ENCODE peak calls at places on chromosomes 6 and 20, in ten cellular contexts. F is keratinocyte, M is foreskin fibroblast, T is OCI-LY7, J is gastrocnemius medialis, W is breast epithelium, P is MM.1S, I is neural progenitor cell, Z is fibroblast of pulmonary artery, V is brain microvascular endothelial cell. G is an unnamed sample.

GRCh38 chr6:108942556-108943492 is 94.6 kb downstream of the ARMC2 start:
- DNase-seq in W (no peak), V (no peak), F (no peak), J (no peak), P (peak), Z (no peak), M (no peak), I (no peak), T (peak), G (no peak)

GRCh38 chr6:5997420-5998093 is 9.2 kb downstream of the NRN1 start:
- DNase-seq in Z (no peak), J (no peak), M (no peak), I (peak), V (no peak), W (no peak), P (peak), F (no peak), T (peak), G (no peak)

GRCh38 chr6:35897036-35897435 is 23.9 kb downstream of the SRPK1 start:
- DNase-seq in Z (no peak), W (no peak), I (no peak), V (no peak), T (no peak), F (no peak), J (no peak), P (no peak), M (no peak), G (no peak)

GRCh38 chr6:108260126-108260808 is 573 bp downstream of the SNX3 start:
- DNase-seq in F (no peak), Z (peak), I (peak), J (peak), V (peak), W (peak), P (peak), T (peak), M (peak), G (peak)

GRCh38 chr6:88982720-88983119 is 19.3 kb upstream of the RNGTT start:
- DNase-seq in Z (peak), P (peak), M (peak), J (peak), I (peak), W (peak), T (peak), F (peak), V (peak), G (no peak)

GRCh38 chr20:46601603-46602122 is 49.6 kb downstream of the SLC13A3 start:
- DNase-seq in J (no peak), M (no peak), F (no peak), V (no peak), T (no peak), W (no peak), I (no peak), P (no peak), Z (no peak), G (no peak)

GRCh38 chr6:79544299-79544927 is 7.2 kb upstream of the LCA5 start:
- DNase-seq in I (no peak), Z (peak), V (peak), F (no peak), J (no peak), M (peak), T (no peak), W (no peak), P (peak), G (no peak)

GRCh38 chr20:21936720-21937380 is 231.4 kb downstream of the PAX1 start:
- DNase-seq in P (no peak), M (no peak), V (no peak), J (no peak), W (no peak), I (peak), F (no peak), Z (no peak), T (no peak), G (no peak)

GRCh38 chr20:17663040-17663399 is 19.0 kb downstream of the RRBP1 start:
- DNase-seq in T (no peak), P (no peak), V (no peak), M (no peak), Z (no peak), F (no peak), J (no peak), W (no peak), I (no peak), G (no peak)

GRCh38 chr6:167990016-167990945 is 7.2 kb upstream of the KIF25 start:
- DNase-seq in W (no peak), Z (no peak), J (no peak), T (no peak), V (no peak), M (no peak), I (peak), P (no peak), F (no peak), G (peak)

GRCh38 chr20:40442181-40442963 is 246.7 kb downstream of the MAFB start:
- DNase-seq in Z (peak), I (peak), W (no peak), F (no peak), J (no peak), M (no peak), V (peak), P (no peak), T (no peak), G (no peak)

GRCh38 chr6:17278289-17279061 is 2.7 kb upstream of the RBM24 start:
- DNase-seq in W (no peak), M (peak), V (peak), F (no peak), T (no peak), Z (peak), J (no peak), P (no peak), I (no peak), G (no peak)

GRCh38 chr20:49786671-49787370 is 25.8 kb upstream of the SLC9A8 start:
- DNase-seq in I (no peak), V (peak), W (no peak), J (no peak), F (no peak), Z (peak), P (peak), T (peak), M (peak), G (no peak)

GRCh38 chr20:17636523-17637412 is 45.3 kb downstream of the RRBP1 start:
- DNase-seq in M (peak), J (no peak), I (peak), P (no peak), F (no peak), V (no peak), W (no peak), T (no peak), Z (no peak), G (no peak)

GRCh38 chr6:21791596-21791995 is 198.0 kb downstream of the SOX4 start:
- DNase-seq in Z (peak), P (no peak), I (no peak), T (no peak), V (peak), M (no peak), W (no peak), J (no peak), F (no peak), G (no peak)

GRCh38 chr20:23515250-23515939 is 24.5 kb downstream of the CST8 start:
- DNase-seq in Z (no peak), T (no peak), F (no peak), P (no peak), J (no peak), I (no peak), M (no peak), V (no peak), W (no peak), G (no peak)

GRCh38 chr6:20559924-20560551 is 25.8 kb downstream of the CDKAL1 start:
- DNase-seq in P (no peak), M (peak), T (no peak), J (no peak), V (no peak), I (no peak), Z (peak), W (no peak), F (no peak), G (no peak)

GRCh38 chr20:35510946-35511735 is 18.3 kb downstream of the C20orf173 start:
- DNase-seq in J (no peak), I (no peak), V (no peak), Z (peak), W (no peak), F (no peak), M (no peak), P (no peak), T (no peak), G (no peak)

GRCh38 chr6:25359191-25359861 is 80.2 kb downstream of the CARMIL1 start:
- DNase-seq in Z (peak), T (no peak), J (peak), V (peak), I (peak), P (no peak), W (peak), M (peak), F (no peak), G (no peak)

GRCh38 chr6:142401838-142402237 is 100.0 kb downstream of the ADGRG6 start:
- DNase-seq in J (no peak), M (no peak), W (no peak), Z (no peak), V (no peak), T (no peak), I (no peak), P (no peak), F (no peak), G (no peak)

GRCh38 chr6:7851780-7852179 is 58.8 kb downstream of the TXNDC5 start:
- DNase-seq in J (no peak), V (no peak), W (no peak), M (no peak), T (no peak), I (no peak), Z (no peak), P (no peak), F (no peak), G (no peak)

GRCh38 chr20:33832113-33832853 is 21.1 kb downstream of the CHMP4B start:
- DNase-seq in V (peak), T (no peak), I (peak), F (no peak), J (no peak), M (peak), P (no peak), Z (peak), W (no peak), G (peak)

GRCh38 chr20:9166153-9166780 is 97.4 kb downstream of the PLCB4 start:
- DNase-seq in P (no peak), W (no peak), T (no peak), J (no peak), F (no peak), V (no peak), Z (no peak), I (no peak), M (no peak), G (no peak)

GRCh38 chr6:37352384-37352783 is 1.4 kb upstream of the RNF8 start:
- DNase-seq in Z (no peak), M (no peak), F (no peak), J (no peak), T (no peak), I (no peak), V (no peak), W (no peak), P (no peak), G (no peak)

GRCh38 chr20:17936306-17936790 is 32.2 kb downstream of the SNX5 start:
- DNase-seq in V (peak), P (no peak), J (no peak), F (no peak), I (no peak), Z (peak), W (no peak), M (peak), T (no peak), G (no peak)

GRCh38 chr6:73369563-73369962 is at the start of gene OOEP:
- DNase-seq in J (no peak), F (no peak), Z (no peak), V (no peak), M (no peak), T (no peak), P (no peak), W (no peak), I (no peak), G (no peak)

GRCh38 chr6:143962644-143962929 is 45.5 kb downstream of the PLAGL1 start:
- DNase-seq in J (no peak), P (no peak), M (peak), F (no peak), W (no peak), T (no peak), Z (peak), I (peak), V (peak), G (no peak)

GRCh38 chr6:39335780-39336541 is 13.5 kb upstream of the KCNK16 start:
- DNase-seq in F (no peak), P (peak), J (no peak), I (no peak), W (peak), V (peak), M (peak), T (no peak), Z (no peak), G (peak)

DNA sequence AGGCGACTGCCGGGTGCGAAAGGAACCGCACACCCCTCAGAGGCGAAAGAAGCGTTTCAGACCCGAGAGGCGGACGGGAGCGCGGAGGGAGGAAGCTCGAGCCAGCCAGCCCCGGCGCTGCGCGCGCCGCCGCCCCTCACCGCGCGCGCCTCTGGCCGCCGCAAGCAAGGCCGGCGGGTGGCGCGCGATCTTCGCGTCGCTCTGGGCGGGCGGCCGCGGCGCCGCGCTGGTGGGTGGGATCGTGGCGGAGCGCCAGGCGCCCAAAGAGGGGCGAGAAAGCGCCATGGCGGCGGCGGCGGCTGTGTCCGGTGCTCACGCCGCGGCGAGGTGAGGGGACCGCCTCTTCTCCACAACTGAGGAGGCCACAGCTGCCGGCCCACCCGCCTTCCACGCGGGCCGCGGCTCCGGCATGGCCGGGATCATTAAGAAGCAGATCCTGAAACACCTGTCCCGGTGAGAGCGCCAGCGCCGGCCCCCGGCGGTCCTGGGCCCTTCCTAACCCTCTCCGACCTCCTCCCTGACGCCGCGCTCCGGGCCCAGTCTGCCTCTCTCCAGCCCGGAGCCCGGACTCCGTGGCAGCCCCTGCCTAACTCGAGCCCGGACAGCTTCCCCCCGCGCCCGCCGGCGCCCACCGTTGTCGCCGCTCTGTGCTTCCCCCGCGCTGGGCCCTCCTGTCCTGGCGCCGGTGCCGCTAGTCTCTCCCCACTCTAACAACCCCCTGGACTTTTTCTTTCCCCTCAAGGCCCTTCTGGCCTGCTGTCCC is at the start of gene BLTP3A:
- DNase-seq in T (peak), P (peak), J (peak), Z (peak), V (peak), M (peak), W (no peak), I (peak), F (no peak), G (peak)
- TF ChIP-seq CTCF in T (no peak), P (no peak), J (no peak), Z (no peak), V (no peak), M (no peak), W (no peak), I (no peak), F (peak), G (no peak)

GRCh38 chr6:70413114-70413828 is at the start of gene FAM135A:
- DNase-seq in Z (peak), I (peak), V (peak), J (peak), M (peak), F (peak), T (peak), W (peak), P (peak), G (peak)

GRCh38 chr6:70413829-70414494 is 654 bp downstream of the FAM135A start:
- DNase-seq in W (no peak), I (peak), P (peak), F (no peak), T (peak), V (no peak), M (peak), Z (no peak), J (peak), G (peak)

GRCh38 chr6:70415660-70416059 is 2.4 kb downstream of the FAM135A start:
- DNase-seq in Z (no peak), J (no peak), I (no peak), V (no peak), T (no peak), P (no peak), F (no peak), M (peak), W (no peak), G (no peak)

GRCh38 chr6:70414813-70415212 is 1.5 kb downstream of the FAM135A start:
- DNase-seq in M (peak), V (no peak), F (no peak), I (no peak), Z (no peak), J (no peak), P (no peak), W (no peak), T (peak), G (no peak)

GRCh38 chr6:70415247-70415646 is 1.9 kb downstream of the FAM135A start:
- DNase-seq in J (no peak), P (peak), W (no peak), M (no peak), I (no peak), Z (no peak), T (peak), V (no peak), F (no peak), G (no peak)
- H3K4me3 ChIP-seq in J (no peak), P (peak), W (no peak), M (no peak), I (peak), Z (no peak), T (peak), V (no peak), F (peak), G (peak)

GRCh38 chr6:75349262-75349984 is 64.8 kb upstream of the TMEM30A start:
- DNase-seq in T (no peak), I (peak), M (peak), W (no peak), J (no peak), P (no peak), Z (peak), F (no peak), V (peak), G (no peak)
- TF ChIP-seq CTCF in T (no peak), I (peak), M (no peak), W (no peak), J (no peak), P (no peak), Z (peak), F (no peak), V (peak), G (no peak)

GRCh38 chr6:67881706-67882065 is 753.4 kb upstream of the ADGRB3 start:
- DNase-seq in T (no peak), Z (no peak), M (no peak), V (no peak), J (no peak), W (no peak), F (no peak), P (no peak), I (no peak), G (no peak)
- H3K4me3 ChIP-seq in T (no peak), Z (no peak), M (no peak), V (no peak), J (no peak), W (no peak), F (no peak), P (no peak), I (no peak), G (no peak)

DNA sequence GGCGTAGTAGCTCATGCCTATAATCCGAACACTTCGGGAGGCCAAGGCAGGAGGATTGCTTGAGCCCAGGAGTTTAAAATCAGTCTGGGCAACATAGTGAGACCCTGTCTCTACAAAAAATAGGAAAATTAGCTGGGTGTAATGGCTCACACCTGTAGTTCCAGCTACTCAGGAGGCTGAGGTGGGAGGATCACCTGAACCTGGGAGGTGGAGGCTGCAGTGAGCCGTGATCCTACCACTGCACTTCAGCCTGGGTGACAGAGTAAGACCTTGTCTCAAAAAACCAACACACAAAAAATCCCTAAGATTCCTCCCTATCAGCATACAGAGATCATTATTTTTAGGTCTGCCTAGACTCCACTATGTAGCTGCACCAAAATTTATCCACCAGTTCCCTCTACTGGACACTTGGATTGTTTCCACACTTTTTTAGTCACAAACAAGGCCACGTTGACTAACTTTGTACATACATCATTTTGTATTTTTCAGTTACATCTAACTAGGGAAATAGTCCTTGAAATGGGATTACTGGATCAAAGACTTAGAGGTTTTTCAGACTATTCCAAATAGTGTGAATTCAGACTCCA is 3.6 kb upstream of the PHF1 start:
- DNase-seq in P (no peak), J (no peak), F (no peak), W (no peak), I (no peak), T (no peak), V (no peak), M (peak), Z (peak), G (no peak)
- TF ChIP-seq CTCF in P (peak), J (no peak), F (no peak), W (no peak), I (peak), T (peak), V (peak), M (peak), Z (peak), G (no peak)

GRCh38 chr6:28474441-28475219 is 31.3 kb upstream of the ZSCAN23 start:
- DNase-seq in J (no peak), T (peak), F (peak), Z (peak), V (peak), W (no peak), M (peak), P (peak), I (peak), G (peak)
- H3K4me3 ChIP-seq in J (no peak), T (no peak), F (peak), Z (peak), V (peak), W (no peak), M (peak), P (peak), I (peak), G (no peak)

GRCh38 chr6:163525926-163526325 is 111.4 kb downstream of the QKI start:
- DNase-seq in W (no peak), M (peak), V (no peak), I (no peak), T (no peak), Z (peak), J (no peak), F (no peak), P (no peak), G (no peak)
- TF ChIP-seq CTCF in W (no peak), M (no peak), V (no peak), I (no peak), T (no peak), Z (no peak), J (no peak), F (no peak), P (no peak), G (no peak)

GRCh38 chr20:41879151-41879550 is 261.0 kb upstream of the CHD6 start:
- DNase-seq in M (no peak), P (no peak), W (no peak), V (no peak), Z (no peak), I (peak), J (no peak), F (no peak), T (no peak), G (no peak)
- H3K4me3 ChIP-seq in M (no peak), P (no peak), W (no peak), V (no peak), Z (no peak), I (no peak), J (no peak), F (no peak), T (no peak), G (no peak)

GRCh38 chr20:1397710-1398109 is 4.9 kb upstream of the FKBP1A start:
- DNase-seq in J (no peak), I (no peak), F (no peak), Z (no peak), T (no peak), V (no peak), P (no peak), W (no peak), M (peak), G (no peak)
- TF ChIP-seq CTCF in J (peak), I (peak), F (peak), Z (peak), T (peak), V (peak), P (no peak), W (no peak), M (no peak), G (peak)

G was measured in colonic mucosa.